ENCODE peak calls at places on chromosomes 11 and 22, in eight cellular contexts. Q is GM06990, R is fibroblast of villous mesenchyme, V is activated B cell treated with CpG ODN at 0.5 μM for 24 hours, C is progenitor cell of endocrine pancreas, P is upper lobe of right lung, B is suprapubic skin, G is heart left ventricle. A is an unnamed sample.

GRCh38 chr11:129418039-129418438 is 42.4 kb downstream of the BARX2 start:
- DNase-seq in Q (no peak), R (no peak), V (no peak), C (no peak), P (no peak), B (no peak), G (no peak), A (no peak)

GRCh38 chr11:100629671-100630070 is 57.4 kb upstream of the ARHGAP42 start:
- DNase-seq in Q (no peak), R (peak), V (no peak), C (no peak), P (no peak), B (no peak), G (no peak), A (peak)

GRCh38 chr22:21009638-21010425 is 5.1 kb upstream of the P2RX6 start:
- DNase-seq in Q (no peak), R (peak), V (no peak), C (peak), P (peak), B (no peak), G (no peak), A (peak)

GRCh38 chr22:48659393-48659792 is 1168.3 kb downstream of the BRD1 start:
- DNase-seq in Q (no peak), R (no peak), V (no peak), C (no peak), P (no peak), B (no peak), G (peak), A (no peak)

GRCh38 chr22:45164217-45165123 is 745 bp downstream of the NUP50 start:
- DNase-seq in Q (peak), R (peak), V (no peak), C (peak), P (peak), B (peak), G (peak), A (no peak)

GRCh38 chr11:130524132-130524790 is 75.8 kb downstream of the ADAMTS15 start:
- DNase-seq in Q (no peak), R (no peak), V (no peak), C (no peak), P (no peak), B (no peak), G (no peak), A (no peak)

GRCh38 chr11:64850979-64851567 is 6.6 kb upstream of the CDC42BPG start:
- DNase-seq in Q (peak), R (peak), V (peak), C (no peak), P (no peak), B (no peak), G (no peak), A (no peak)

GRCh38 chr22:11042116-11042515 is 4485.9 kb upstream of the OR11H1 start:
- DNase-seq in Q (no peak), R (no peak), V (no peak), C (no peak), P (no peak), B (peak), G (no peak), A (no peak)

GRCh38 chr11:85626496-85626895 is 648 bp downstream of the DLG2 start:
- DNase-seq in Q (no peak), R (no peak), V (no peak), C (no peak), P (no peak), B (no peak), G (no peak), A (no peak)

GRCh38 chr22:19942886-19943664 is 1.5 kb upstream of the TXNRD2 start:
- DNase-seq in Q (no peak), R (peak), V (no peak), C (no peak), P (peak), B (no peak), G (peak), A (peak)

GRCh38 chr11:123590296-123590912 is 64.0 kb downstream of the SCN3B start:
- DNase-seq in Q (no peak), R (peak), V (no peak), C (no peak), P (no peak), B (no peak), G (peak), A (peak)

GRCh38 chr11:1570001-1570453 is 2.0 kb downstream of the DUSP8 start:
- DNase-seq in Q (no peak), R (no peak), V (no peak), C (no peak), P (no peak), B (peak), G (no peak), A (no peak)

GRCh38 chr11:100602716-100603115 is 84.4 kb upstream of the ARHGAP42 start:
- DNase-seq in Q (no peak), R (peak), V (no peak), C (no peak), P (no peak), B (no peak), G (no peak), A (no peak)

GRCh38 chr11:106242723-106243405 is 165.4 kb downstream of the AASDHPPT start:
- DNase-seq in Q (no peak), R (no peak), V (no peak), C (no peak), P (no peak), B (no peak), G (no peak), A (no peak)

GRCh38 chr11:4190519-4190918 is 95.9 kb downstream of the RRM1 start:
- DNase-seq in Q (no peak), R (no peak), V (no peak), C (no peak), P (no peak), B (no peak), G (no peak), A (no peak)

GRCh38 chr11:125154380-125155099 is 10.0 kb upstream of the PKNOX2 start:
- DNase-seq in Q (no peak), R (no peak), V (no peak), C (no peak), P (no peak), B (peak), G (no peak), A (no peak)

GRCh38 chr11:92253945-92254344 is 29.3 kb downstream of the FAT3 start:
- DNase-seq in Q (no peak), R (peak), V (no peak), C (no peak), P (no peak), B (no peak), G (no peak), A (no peak)

GRCh38 chr11:102177974-102178631 is 67.9 kb downstream of the YAP1 start:
- DNase-seq in Q (no peak), R (peak), V (no peak), C (no peak), P (no peak), B (no peak), G (no peak), A (peak)

GRCh38 chr11:11284481-11284880 is 68.6 kb downstream of the CSNK2A3 start:
- DNase-seq in Q (no peak), R (no peak), V (no peak), C (no peak), P (no peak), B (no peak), G (no peak), A (no peak)

GRCh38 chr11:120547871-120548681 is 36.5 kb downstream of the GRIK4 start:
- DNase-seq in Q (no peak), R (peak), V (no peak), C (no peak), P (peak), B (peak), G (peak), A (peak)
- TF ChIP-seq CTCF in Q (no peak), R (no peak), V (no peak), C (no peak), P (no peak), B (no peak), G (no peak), A (no peak)

GRCh38 chr11:122179966-122180365 is 64.0 kb upstream of the BLID start:
- DNase-seq in Q (no peak), R (no peak), V (no peak), C (no peak), P (no peak), B (no peak), G (no peak), A (no peak)
- TF ChIP-seq CTCF in Q (no peak), R (no peak), V (no peak), C (no peak), P (no peak), B (no peak), G (no peak), A (no peak)

GRCh38 chr11:104096900-104097299 is 60.5 kb downstream of the DDI1 start:
- DNase-seq in Q (no peak), R (peak), V (no peak), C (no peak), P (no peak), B (no peak), G (peak), A (no peak)

GRCh38 chr11:104098132-104098531 is 61.7 kb downstream of the DDI1 start:
- DNase-seq in Q (no peak), R (no peak), V (no peak), C (no peak), P (no peak), B (no peak), G (no peak), A (no peak)

GRCh38 chr11:104093426-104094280 is 57.2 kb downstream of the DDI1 start:
- DNase-seq in Q (no peak), R (no peak), V (no peak), C (no peak), P (no peak), B (no peak), G (no peak), A (no peak)

GRCh38 chr11:104094576-104094975 is 58.1 kb downstream of the DDI1 start:
- DNase-seq in Q (no peak), R (no peak), V (no peak), C (no peak), P (no peak), B (no peak), G (no peak), A (no peak)

GRCh38 chr11:104095791-104096190 is 59.4 kb downstream of the DDI1 start:
- DNase-seq in Q (no peak), R (no peak), V (no peak), C (no peak), P (no peak), B (no peak), G (no peak), A (no peak)
- TF ChIP-seq CTCF in Q (no peak), R (peak), V (no peak), C (no peak), P (no peak), B (no peak), G (no peak), A (no peak)

DNA sequence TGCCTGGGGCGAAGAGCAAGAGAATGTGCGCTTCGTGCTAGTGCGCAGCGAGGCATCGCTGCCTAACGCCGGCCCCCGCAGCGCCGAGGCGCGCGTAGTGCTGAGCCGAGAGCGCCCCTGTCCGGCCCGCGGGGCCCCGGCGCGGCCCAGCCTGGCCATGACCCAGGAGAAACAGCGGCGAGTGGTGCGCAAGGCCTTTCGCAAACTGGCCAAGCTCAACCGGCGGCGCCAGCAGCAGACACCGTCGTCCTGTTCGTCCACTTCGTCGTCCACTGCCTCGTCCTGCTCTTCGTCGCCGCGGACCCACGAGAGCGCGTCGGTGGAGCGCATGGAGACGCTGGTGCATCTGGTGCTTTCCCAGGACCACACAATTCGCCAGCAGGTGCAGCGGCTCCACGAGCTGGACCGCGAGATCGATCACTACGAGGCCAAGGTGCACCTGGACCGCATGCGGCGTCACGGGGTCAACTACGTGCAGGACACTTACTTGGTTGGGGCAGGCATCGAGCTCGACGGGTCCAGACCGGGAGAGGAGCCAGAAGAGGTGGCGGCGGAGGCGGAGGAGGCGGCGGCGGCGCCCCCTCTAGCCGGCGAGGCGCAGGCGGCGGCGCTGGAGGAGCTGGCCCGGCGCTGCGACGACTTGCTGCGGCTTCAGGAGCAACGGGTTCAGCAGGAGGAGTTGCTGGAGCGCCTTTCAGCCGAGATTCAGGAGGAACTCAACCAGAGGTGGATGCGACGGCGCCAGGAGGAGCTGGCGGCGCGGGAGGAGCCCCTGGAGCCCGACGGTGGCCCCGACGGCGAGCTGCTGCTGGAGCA is 1.0 kb downstream of the RASSF10 start:
- DNase-seq in Q (no peak), R (no peak), V (no peak), C (peak), P (peak), B (peak), G (no peak), A (peak)
- TF ChIP-seq CTCF in Q (no peak), R (no peak), V (no peak), C (no peak), P (no peak), B (no peak), G (no peak), A (no peak)

DNA sequence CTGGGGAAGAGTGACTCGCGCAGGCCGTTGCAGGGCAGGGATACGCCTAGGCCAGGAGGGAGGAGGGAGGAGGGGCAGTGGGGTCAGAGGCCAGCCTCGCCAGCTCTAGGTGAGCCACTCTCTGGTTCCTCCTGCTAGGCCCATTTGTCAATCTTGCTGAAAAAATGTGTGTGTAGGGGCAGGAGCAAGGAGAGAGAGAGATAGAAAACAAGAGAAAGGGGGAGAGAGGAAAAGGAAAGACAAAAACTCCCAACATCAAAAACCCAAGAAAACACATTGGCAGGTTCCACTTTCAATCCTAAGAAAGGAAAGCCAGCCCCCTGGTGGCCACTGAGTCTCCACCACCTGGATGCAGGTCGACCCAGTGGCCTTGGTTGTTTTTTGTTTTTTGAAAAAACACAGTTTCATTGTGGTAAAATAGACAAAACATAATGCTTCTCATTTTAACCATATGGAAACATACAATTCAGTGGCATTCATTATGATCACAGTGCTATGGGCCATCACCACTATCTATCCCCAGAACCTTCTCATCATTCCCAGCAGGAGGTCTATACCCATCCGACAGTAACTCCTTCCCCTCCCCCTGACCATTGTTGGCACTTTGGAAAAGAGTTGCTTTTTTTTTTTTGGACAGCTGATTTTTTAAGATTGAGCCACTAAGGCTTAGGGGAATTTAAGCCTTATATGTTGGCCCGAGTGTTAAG is 10.9 kb downstream of the OMP start:
- DNase-seq in Q (no peak), R (peak), V (no peak), C (no peak), P (no peak), B (no peak), G (no peak), A (peak)
- TF ChIP-seq CTCF in Q (peak), R (peak), V (no peak), C (peak), P (peak), B (peak), G (peak), A (peak)

GRCh38 chr11:62676698-62677097 is 2.2 kb downstream of the UBXN1 start:
- DNase-seq in Q (no peak), R (no peak), V (no peak), C (no peak), P (no peak), B (no peak), G (no peak), A (no peak)
- TF ChIP-seq CTCF in Q (no peak), R (no peak), V (no peak), C (no peak), P (no peak), B (no peak), G (no peak), A (no peak)

GRCh38 chr11:36469063-36469462 is 41.0 kb downstream of the TRAF6 start:
- DNase-seq in Q (no peak), R (no peak), V (no peak), C (no peak), P (no peak), B (no peak), G (no peak), A (no peak)
- TF ChIP-seq CTCF in Q (peak), R (peak), V (no peak), C (peak), P (peak), B (no peak), G (no peak), A (no peak)

GRCh38 chr11:9569588-9570164 is 3.8 kb upstream of the WEE1 start:
- DNase-seq in Q (no peak), R (no peak), V (no peak), C (no peak), P (no peak), B (no peak), G (no peak), A (no peak)

GRCh38 chr11:9567401-9567800 is 6.1 kb upstream of the WEE1 start:
- DNase-seq in Q (no peak), R (no peak), V (no peak), C (no peak), P (no peak), B (no peak), G (no peak), A (no peak)

GRCh38 chr11:9568161-9568853 is 5.2 kb upstream of the WEE1 start:
- DNase-seq in Q (no peak), R (no peak), V (no peak), C (no peak), P (no peak), B (no peak), G (no peak), A (no peak)

GRCh38 chr11:9570313-9570712 is 3.2 kb upstream of the WEE1 start:
- DNase-seq in Q (no peak), R (no peak), V (no peak), C (no peak), P (no peak), B (no peak), G (no peak), A (no peak)

GRCh38 chr11:9568854-9569587 is 4.4 kb upstream of the WEE1 start:
- DNase-seq in Q (peak), R (peak), V (no peak), C (peak), P (no peak), B (peak), G (peak), A (peak)
- TF ChIP-seq CTCF in Q (no peak), R (no peak), V (no peak), C (no peak), P (no peak), B (no peak), G (no peak), A (no peak)

GRCh38 chr22:43159484-43160178 is 8.3 kb downstream of the TSPO start:
- DNase-seq in Q (no peak), R (no peak), V (no peak), C (no peak), P (no peak), B (no peak), G (no peak), A (no peak)
- TF ChIP-seq CTCF in Q (peak), R (peak), V (no peak), C (peak), P (peak), B (peak), G (no peak), A (peak)

A was measured in bronchial epithelial cell.